ENCODE peak calls at places on chromosomes 1 and 21, in seven cellular contexts. B is foreskin fibroblast, I is cardiac muscle cell, X is brain microvascular endothelial cell, J is GM20000, A is stomach, W is kidney epithelial cell. D is an unnamed sample.

GRCh38 chr21:16992448-16992847 is 520.4 kb upstream of the CXADR start:
- DNase-seq in B (no peak), I (no peak), X (no peak), J (no peak), A (no peak), W (no peak), D (no peak)

GRCh38 chr1:200778766-200779165 is 40.1 kb downstream of the CAMSAP2 start:
- DNase-seq in B (no peak), I (no peak), X (no peak), J (no peak), A (no peak), W (no peak), D (no peak)

GRCh38 chr1:28155628-28156027 is 20.9 kb downstream of the PTAFR start:
- DNase-seq in B (no peak), I (no peak), X (no peak), J (no peak), A (no peak), W (no peak), D (no peak)

GRCh38 chr1:119713039-119713537 is 1.4 kb downstream of the PHGDH start:
- DNase-seq in B (peak; percentile 54), I (peak; percentile 20), X (peak; percentile 30), J (no peak), A (no peak), W (no peak), D (no peak)

GRCh38 chr1:54461731-54462596 is 55.8 kb upstream of the SSBP3 start:
- DNase-seq in B (no peak), I (no peak), X (no peak), J (no peak), A (no peak), W (no peak), D (no peak)

GRCh38 chr1:58011978-58012377 is 534.5 kb downstream of the OMA1 start:
- DNase-seq in B (no peak), I (no peak), X (no peak), J (no peak), A (no peak), W (peak; percentile 1), D (no peak)

GRCh38 chr1:24920155-24920925 is 9.7 kb downstream of the RUNX3 start:
- DNase-seq in B (peak; percentile 51), I (no peak), X (peak; percentile 73), J (peak; percentile 67), A (no peak), W (no peak), D (no peak)

GRCh38 chr1:180257461-180257860 is 27.4 kb downstream of the LHX4 start:
- DNase-seq in B (no peak), I (no peak), X (no peak), J (no peak), A (no peak), W (no peak), D (no peak)

GRCh38 chr1:47023268-47024137 is at the start of gene CYP4X1:
- DNase-seq in B (peak; percentile 3), I (peak; percentile 34), X (no peak), J (no peak), A (peak; percentile 70), W (no peak), D (no peak)

GRCh38 chr21:28518620-28519019 is 474.1 kb downstream of the LTN1 start:
- DNase-seq in B (peak; percentile 58), I (no peak), X (no peak), J (no peak), A (no peak), W (no peak), D (no peak)

GRCh38 chr1:165116732-165117131 is 239.8 kb downstream of the LMX1A start:
- DNase-seq in B (peak; percentile 71), I (no peak), X (peak; percentile 62), J (no peak), A (no peak), W (peak; percentile 54), D (no peak)

GRCh38 chr1:39995973-39996393 is 41.0 kb downstream of the MFSD2A start:
- DNase-seq in B (no peak), I (no peak), X (no peak), J (peak; percentile 81), A (no peak), W (no peak), D (no peak)

GRCh38 chr1:93143136-93143535 is 37.1 kb downstream of the TMED5 start:
- DNase-seq in B (no peak), I (no peak), X (no peak), J (peak; percentile 11), A (no peak), W (no peak), D (no peak)

GRCh38 chr1:29682171-29682917 is 446.0 kb downstream of the PTPRU start:
- DNase-seq in B (no peak), I (no peak), X (no peak), J (no peak), A (no peak), W (no peak), D (no peak)

GRCh38 chr1:203342192-203342940 is 8.6 kb downstream of the FMOD start:
- DNase-seq in B (peak; percentile 65), I (peak; percentile 71), X (peak; percentile 10), J (peak; percentile 68), A (peak; percentile 71), W (no peak), D (no peak)

GRCh38 chr1:180360333-180361075 is 130.4 kb downstream of the LHX4 start:
- DNase-seq in B (peak; percentile 69), I (no peak), X (peak; percentile 56), J (no peak), A (no peak), W (no peak), D (no peak)

GRCh38 chr1:21626921-21627339 is 42.2 kb downstream of the RAP1GAP start:
- DNase-seq in B (no peak), I (no peak), X (no peak), J (no peak), A (peak; percentile 58), W (no peak), D (no peak)

GRCh38 chr1:57489342-57490036 is 65.6 kb upstream of the DAB1 start:
- DNase-seq in B (peak; percentile 76), I (no peak), X (peak; percentile 43), J (no peak), A (no peak), W (no peak), D (no peak)

GRCh38 chr1:2233997-2234761 is 6.1 kb downstream of the SKI start:
- DNase-seq in B (peak; percentile 99), I (no peak), X (peak; percentile 74), J (peak; percentile 73), A (peak; percentile 77), W (no peak), D (no peak)

GRCh38 chr21:29114765-29115164 is 15.7 kb upstream of the MAP3K7CL start:
- DNase-seq in B (peak; percentile 76), I (no peak), X (peak; percentile 89), J (no peak), A (no peak), W (no peak), D (no peak)

GRCh38 chr21:42313501-42313969 is 1.7 kb downstream of the TFF3 start:
- DNase-seq in B (no peak), I (peak; percentile 20), X (no peak), J (no peak), A (peak; percentile 53), W (no peak), D (no peak)

DNA sequence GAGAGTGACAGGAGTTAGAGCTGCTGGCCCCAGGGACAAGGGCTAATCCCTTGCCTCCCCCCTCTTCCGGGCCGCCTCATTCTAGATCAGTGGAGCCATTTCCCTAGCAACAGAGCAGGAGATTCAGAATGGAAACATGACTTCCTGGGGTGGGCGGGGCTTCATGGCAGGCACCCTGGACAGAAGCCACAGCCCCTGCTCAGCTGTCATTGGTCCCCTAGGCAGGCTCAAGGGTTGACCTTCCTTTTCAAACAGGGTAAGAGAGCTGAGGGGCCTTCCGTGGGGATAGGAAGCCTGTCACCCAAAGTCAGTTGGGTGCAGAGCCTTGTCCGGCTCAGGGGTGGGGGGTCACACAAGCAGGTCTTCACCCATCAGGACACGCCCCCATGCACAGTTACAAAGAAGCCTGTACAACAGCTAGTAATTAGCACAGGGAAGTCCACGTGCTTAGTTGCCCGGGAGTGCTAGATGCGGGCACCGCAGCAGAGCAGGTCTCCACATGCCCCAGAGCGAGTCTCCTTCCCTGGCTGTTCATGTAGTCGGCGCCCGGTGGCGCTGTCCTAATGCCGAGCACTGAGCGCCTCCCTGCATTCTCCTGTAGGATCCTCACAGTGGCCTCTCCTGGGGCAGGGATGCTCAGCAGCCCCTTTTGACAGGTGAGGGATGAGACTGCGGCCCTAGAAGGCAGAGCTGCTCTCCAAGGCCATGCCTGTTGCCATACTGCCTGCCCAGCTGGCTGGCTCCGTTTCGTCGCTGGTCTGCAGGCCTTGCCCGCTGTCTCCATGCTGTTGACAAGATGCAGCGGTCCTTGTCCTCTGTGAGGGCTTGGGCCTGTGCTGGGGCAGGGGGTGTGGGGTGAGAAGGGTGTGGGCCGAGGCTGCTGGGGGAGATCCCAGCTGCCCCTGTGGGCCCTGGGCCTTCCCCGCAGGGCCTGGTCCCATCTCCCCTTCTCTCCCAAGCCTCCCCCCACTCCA is 5.1 kb downstream of the TMEM201 start:
- DNase-seq in B (peak; percentile 75), I (peak; percentile 94), X (peak; percentile 80), J (peak; percentile 88), A (peak; percentile 49), W (peak; percentile 50), D (no peak)
- TF ChIP-seq CTCF in B (no peak), I (no peak), X (peak; percentile 9), J (no peak), A (no peak), W (no peak), D (no peak)

GRCh38 chr1:161373442-161373841 is 5.8 kb upstream of the CFAP126 start:
- DNase-seq in B (no peak), I (no peak), X (no peak), J (no peak), A (no peak), W (no peak), D (no peak)

GRCh38 chr1:161379071-161379470 is 11.4 kb upstream of the CFAP126 start:
- DNase-seq in B (no peak), I (no peak), X (no peak), J (no peak), A (no peak), W (no peak), D (no peak)

GRCh38 chr1:161378014-161378413 is 10.3 kb upstream of the CFAP126 start:
- DNase-seq in B (no peak), I (no peak), X (no peak), J (no peak), A (no peak), W (no peak), D (no peak)

GRCh38 chr1:161374373-161374772 is 6.7 kb upstream of the CFAP126 start:
- DNase-seq in B (peak; percentile 35), I (no peak), X (peak; percentile 20), J (peak; percentile 17), A (no peak), W (no peak), D (no peak)
- TF ChIP-seq CTCF in B (peak; percentile 34), I (peak; percentile 38), X (peak; percentile 61), J (no peak), A (no peak), W (peak; percentile 12), D (no peak)

GRCh38 chr1:43554444-43554992 is 23.8 kb downstream of the PTPRF start:
- DNase-seq in B (peak; percentile 76), I (peak; percentile 60), X (peak; percentile 50), J (peak; percentile 63), A (no peak), W (no peak), D (no peak)
- TF ChIP-seq CTCF in B (peak; percentile 85), I (peak; percentile 69), X (peak; percentile 85), J (peak; percentile 50), A (peak; percentile 17), W (peak; percentile 68), D (no peak)

DNA sequence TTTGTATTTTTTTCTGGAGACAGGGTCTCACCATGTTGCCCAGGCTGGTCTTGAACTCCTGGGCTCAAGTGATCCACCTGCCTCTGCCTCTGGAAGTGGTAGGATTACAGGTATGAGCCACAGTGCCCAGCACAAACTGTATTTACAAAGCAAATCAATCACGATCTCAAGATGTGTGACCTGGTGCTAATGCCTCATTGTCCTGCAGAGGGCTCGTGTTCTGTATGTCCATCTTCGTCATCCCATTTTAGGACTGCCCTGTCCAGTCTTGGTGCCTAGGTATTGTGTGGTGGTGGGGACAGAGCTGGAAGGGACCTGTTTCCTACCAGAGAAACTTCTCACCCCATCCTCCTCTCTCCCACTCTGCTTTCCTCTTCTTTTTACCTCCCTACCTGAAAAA is 20.2 kb downstream of the PROK1 start:
- DNase-seq in B (no peak), I (no peak), X (no peak), J (no peak), A (no peak), W (no peak), D (no peak)
- TF ChIP-seq CTCF in B (no peak), I (no peak), X (peak; percentile 37), J (no peak), A (no peak), W (no peak), D (no peak)